ENCODE peak calls at places on chromosomes 11 and 22, in ten cellular contexts. H is CD8-positive, alpha-beta T cell; S is heart right ventricle; L is AG10803; C is progenitor cell of endocrine pancreas; U is HFFc6; R is lower lobe of right lung; Y is kidney epithelial cell; M is AG04450; F is CD4-positive, alpha-beta T cell. E is an unnamed sample.
A peak's percentile ranks its signal among the peaks of the same experiment; 100 is the strongest.

GRCh38 chr11:18700375-18700774 is 1.8 kb downstream of the TMEM86A start:
- DNase-seq in H (no peak), S (no peak), L (no peak), C (no peak), U (no peak), R (no peak), Y (peak; percentile 39), M (no peak), F (no peak), E (no peak)

GRCh38 chr11:10916674-10917073 is 58.8 kb upstream of the ZBED5 start:
- DNase-seq in H (no peak), S (no peak), L (no peak), C (no peak), U (no peak), R (no peak), Y (no peak), M (no peak), F (no peak), E (no peak)

GRCh38 chr22:41857160-41857859 is 24.4 kb downstream of the SREBF2 start:
- DNase-seq in H (peak; percentile 31), S (no peak), L (peak; percentile 64), C (no peak), U (peak; percentile 61), R (no peak), Y (no peak), M (no peak), F (peak; percentile 63), E (no peak)

GRCh38 chr11:86106916-86107315 is 38.0 kb upstream of the PICALM start:
- DNase-seq in H (no peak), S (no peak), L (peak; percentile 14), C (no peak), U (peak; percentile 58), R (no peak), Y (no peak), M (no peak), F (no peak), E (no peak)

GRCh38 chr11:69381681-69382130 is 87.8 kb downstream of the MYEOV start:
- DNase-seq in H (no peak), S (no peak), L (no peak), C (no peak), U (no peak), R (no peak), Y (no peak), M (no peak), F (no peak), E (no peak)

GRCh38 chr11:117885777-117886176 is 9.3 kb upstream of the FXYD6 start:
- DNase-seq in H (no peak), S (peak; percentile 85), L (no peak), C (no peak), U (no peak), R (no peak), Y (no peak), M (no peak), F (no peak), E (no peak)

GRCh38 chr11:8282621-8283509 is 19.2 kb upstream of the LMO1 start:
- DNase-seq in H (no peak), S (no peak), L (no peak), C (no peak), U (no peak), R (no peak), Y (no peak), M (no peak), F (no peak), E (no peak)

GRCh38 chr11:91932151-91932821 is 292.3 kb upstream of the FAT3 start:
- DNase-seq in H (no peak), S (no peak), L (peak; percentile 68), C (no peak), U (peak; percentile 13), R (no peak), Y (peak; percentile 55), M (no peak), F (no peak), E (no peak)

GRCh38 chr11:108121274-108122155 is at the start of gene ACAT1:
- DNase-seq in H (peak; percentile 89), S (peak; percentile 99), L (peak; percentile 85), C (peak; percentile 89), U (peak; percentile 85), R (peak; percentile 98), Y (peak; percentile 44), M (peak; percentile 55), F (peak; percentile 94), E (peak; percentile 86)

GRCh38 chr11:119094816-119095065 is 6.9 kb downstream of the DPAGT1 start:
- DNase-seq in H (no peak), S (peak; percentile 85), L (peak; percentile 88), C (no peak), U (peak; percentile 87), R (peak; percentile 92), Y (no peak), M (no peak), F (peak; percentile 46), E (peak; percentile 59)

GRCh38 chr11:130070829-130071205 is 1.1 kb downstream of the APLP2 start:
- DNase-seq in H (no peak), S (no peak), L (peak; percentile 40), C (no peak), U (peak; percentile 25), R (peak; percentile 74), Y (no peak), M (no peak), F (no peak), E (no peak)

GRCh38 chr11:111001986-111002616 is 243.4 kb upstream of the POU2AF2 start:
- DNase-seq in H (no peak), S (no peak), L (peak; percentile 83), C (no peak), U (peak; percentile 66), R (no peak), Y (peak; percentile 52), M (peak; percentile 78), F (no peak), E (no peak)

GRCh38 chr11:108835624-108836023 is 170.8 kb downstream of the DDX10 start:
- DNase-seq in H (no peak), S (no peak), L (no peak), C (no peak), U (no peak), R (no peak), Y (no peak), M (no peak), F (no peak), E (no peak)

GRCh38 chr11:962743-963142 is 37.1 kb downstream of the AP2A2 start:
- DNase-seq in H (no peak), S (no peak), L (no peak), C (no peak), U (no peak), R (no peak), Y (no peak), M (no peak), F (no peak), E (no peak)

GRCh38 chr11:3223932-3224729 is 5.5 kb upstream of the MRGPRG start:
- DNase-seq in H (no peak), S (peak; percentile 6), L (no peak), C (no peak), U (no peak), R (no peak), Y (no peak), M (no peak), F (no peak), E (no peak)
- TF ChIP-seq CTCF in H (no peak), S (no peak), L (no peak), C (no peak), U (no peak), R (no peak), Y (no peak), M (no peak), F (no peak), E (no peak)

GRCh38 chr11:60389279-60389910 is 6.9 kb upstream of the MS4A14 start:
- DNase-seq in H (no peak), S (no peak), L (no peak), C (no peak), U (no peak), R (no peak), Y (no peak), M (no peak), F (no peak), E (no peak)

GRCh38 chr11:60396382-60396781 is at the start of gene MS4A14:
- DNase-seq in H (no peak), S (no peak), L (no peak), C (no peak), U (no peak), R (no peak), Y (no peak), M (no peak), F (no peak), E (no peak)

GRCh38 chr11:60394666-60395343 is 1.5 kb upstream of the MS4A14 start:
- DNase-seq in H (no peak), S (no peak), L (no peak), C (no peak), U (no peak), R (no peak), Y (no peak), M (no peak), F (no peak), E (no peak)

DNA sequence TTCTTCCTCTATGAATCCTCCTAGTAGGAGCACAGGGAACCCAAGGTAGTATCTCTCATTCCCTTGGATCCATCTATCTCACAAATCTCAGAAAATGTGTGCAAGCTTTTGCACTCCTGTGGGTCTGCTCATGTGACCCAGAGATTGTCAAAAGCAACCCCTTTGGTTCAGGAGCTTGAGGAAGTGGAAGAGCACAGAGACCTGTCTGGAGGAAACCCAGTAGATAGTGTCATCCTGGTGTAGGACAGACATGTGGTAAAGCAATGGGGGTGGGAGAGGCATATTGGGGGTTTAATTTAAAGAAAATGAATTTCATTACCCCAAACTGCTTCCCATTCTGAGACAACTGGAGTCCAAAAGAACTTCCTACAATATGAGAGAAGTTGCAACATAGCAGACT is 5.9 kb upstream of the MS4A14 start:
- DNase-seq in H (no peak), S (no peak), L (no peak), C (no peak), U (no peak), R (no peak), Y (no peak), M (no peak), F (no peak), E (no peak)
- TF ChIP-seq CTCF in H (no peak), S (no peak), L (no peak), C (no peak), U (no peak), R (no peak), Y (no peak), M (no peak), F (no peak), E (no peak)

DNA sequence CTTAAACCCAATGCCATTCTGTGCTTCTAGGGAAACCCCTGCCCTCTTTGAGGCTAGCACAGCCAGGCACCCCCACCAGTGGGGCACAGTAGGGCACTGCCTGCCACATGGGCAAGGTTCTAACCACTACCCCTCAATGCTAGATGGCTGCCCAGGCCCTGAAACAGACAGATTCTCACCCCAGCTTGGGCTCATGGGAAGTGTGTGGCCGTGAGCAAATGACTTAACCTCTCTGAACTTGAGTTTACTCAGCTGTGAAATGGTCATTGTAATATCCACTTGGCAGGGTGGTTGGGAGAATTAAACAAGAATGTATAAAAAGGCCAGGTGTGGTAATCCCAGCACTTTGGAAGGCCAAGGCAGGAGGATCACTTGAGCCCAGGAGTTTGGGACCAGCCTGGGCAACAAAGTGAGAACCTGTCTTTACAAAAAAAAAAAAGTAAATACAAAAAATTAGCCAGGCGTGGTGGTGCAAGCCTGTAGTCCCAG is 22.4 kb downstream of the C22orf23 start:
- DNase-seq in H (no peak), S (no peak), L (no peak), C (no peak), U (no peak), R (no peak), Y (no peak), M (no peak), F (no peak), E (no peak)
- TF ChIP-seq CTCF in H (no peak), S (no peak), L (no peak), C (no peak), U (peak; percentile 50), R (no peak), Y (no peak), M (peak; percentile 22), F (no peak), E (no peak)

GRCh38 chr11:46291441-46292143 is 14.1 kb downstream of the CREB3L1 start:
- DNase-seq in H (no peak), S (peak; percentile 62), L (peak; percentile 92), C (no peak), U (peak; percentile 74), R (no peak), Y (no peak), M (no peak), F (no peak), E (no peak)
- TF ChIP-seq CTCF in H (no peak), S (no peak), L (peak; percentile 27), C (no peak), U (no peak), R (no peak), Y (no peak), M (peak; percentile 28), F (no peak), E (no peak)

E was measured in thoracic aorta.